ENCODE peak calls at places on chromosome 20, in five cellular contexts. One of them, this sample, is unnamed.

GRCh38 chr20:24418731-24419130 is 50.7 kb upstream of the SYNDIG1 start:
- DNase-seq in GM06990: no peak
- DNase-seq in GM12865: no peak
- DNase-seq in HL-60: no peak
- DNase-seq in BJ: no peak
- DNase-seq in this sample: no peak

GRCh38 chr20:49969946-49970345 is 12.8 kb upstream of the SNAI1 start:
- DNase-seq in GM06990: no peak
- DNase-seq in GM12865: no peak
- DNase-seq in HL-60: no peak
- DNase-seq in BJ: no peak
- DNase-seq in this sample: no peak

GRCh38 chr20:45111799-45112471 is 3.0 kb downstream of the WFDC5 start:
- DNase-seq in GM06990: no peak
- DNase-seq in GM12865: peak; percentile 18
- DNase-seq in HL-60: no peak
- DNase-seq in BJ: no peak
- DNase-seq in this sample: no peak

GRCh38 chr20:17541996-17542395 is 10.8 kb upstream of the BFSP1 start:
- DNase-seq in GM06990: no peak
- DNase-seq in GM12865: no peak
- DNase-seq in HL-60: no peak
- DNase-seq in BJ: no peak
- DNase-seq in this sample: no peak

GRCh38 chr20:63027425-63028389 is 20.9 kb upstream of the BHLHE23 start:
- DNase-seq in GM06990: no peak
- DNase-seq in GM12865: peak; percentile 61
- DNase-seq in HL-60: no peak
- DNase-seq in BJ: no peak
- DNase-seq in this sample: no peak

GRCh38 chr20:50999355-50999754 is 23.6 kb downstream of the KCNG1 start:
- DNase-seq in GM06990: no peak
- DNase-seq in GM12865: no peak
- DNase-seq in HL-60: no peak
- DNase-seq in BJ: no peak
- DNase-seq in this sample: no peak

GRCh38 chr20:36015806-36016401 is 47.5 kb downstream of the CNBD2 start:
- DNase-seq in GM06990: no peak
- DNase-seq in GM12865: no peak
- DNase-seq in HL-60: no peak
- DNase-seq in BJ: no peak
- DNase-seq in this sample: no peak

GRCh38 chr20:58374027-58374850 is 14.8 kb upstream of the VAPB start:
- DNase-seq in GM06990: no peak
- DNase-seq in GM12865: no peak
- DNase-seq in HL-60: no peak
- DNase-seq in BJ: no peak
- DNase-seq in this sample: no peak

GRCh38 chr20:49151437-49151836 is 36.7 kb downstream of the STAU1 start:
- DNase-seq in GM06990: no peak
- DNase-seq in GM12865: no peak
- DNase-seq in HL-60: no peak
- DNase-seq in BJ: no peak
- DNase-seq in this sample: no peak

GRCh38 chr20:35674921-35675320 is 10.2 kb upstream of the CPNE1 start:
- DNase-seq in GM06990: no peak
- DNase-seq in GM12865: no peak
- DNase-seq in HL-60: no peak
- DNase-seq in BJ: no peak
- DNase-seq in this sample: no peak

GRCh38 chr20:23227976-23228375 is 122.6 kb upstream of the NXT1 start:
- DNase-seq in GM06990: no peak
- DNase-seq in GM12865: no peak
- DNase-seq in HL-60: no peak
- DNase-seq in BJ: no peak
- DNase-seq in this sample: no peak

GRCh38 chr20:56540415-56540814 is 7.4 kb downstream of the FAM209B start:
- DNase-seq in GM06990: no peak
- DNase-seq in GM12865: no peak
- DNase-seq in HL-60: no peak
- DNase-seq in BJ: no peak
- DNase-seq in this sample: no peak

GRCh38 chr20:38202153-38202981 is 37.3 kb upstream of the TGM2 start:
- DNase-seq in GM06990: no peak
- DNase-seq in GM12865: no peak
- DNase-seq in HL-60: no peak
- DNase-seq in BJ: no peak
- DNase-seq in this sample: no peak

GRCh38 chr20:51534764-51535386 is 7.6 kb downstream of the NFATC2 start:
- DNase-seq in GM06990: no peak
- DNase-seq in GM12865: no peak
- DNase-seq in HL-60: no peak
- DNase-seq in BJ: no peak
- DNase-seq in this sample: no peak

GRCh38 chr20:20603339-20603990 is 109.0 kb downstream of the RALGAPA2 start:
- DNase-seq in GM06990: peak; percentile 70
- DNase-seq in GM12865: peak; percentile 92
- DNase-seq in HL-60: no peak
- DNase-seq in BJ: no peak
- DNase-seq in this sample: peak; percentile 87

GRCh38 chr20:63704749-63705117 is 3.0 kb downstream of the ARFRP1 start:
- DNase-seq in GM06990: no peak
- DNase-seq in GM12865: no peak
- DNase-seq in HL-60: no peak
- DNase-seq in BJ: no peak
- DNase-seq in this sample: no peak

GRCh38 chr20:44796758-44797457 is 13.4 kb downstream of the RIMS4 start:
- DNase-seq in GM06990: no peak
- DNase-seq in GM12865: no peak
- DNase-seq in HL-60: no peak
- DNase-seq in BJ: no peak
- DNase-seq in this sample: no peak

GRCh38 chr20:56458227-56458821 is 10.1 kb upstream of the RTF2 start:
- DNase-seq in GM06990: no peak
- DNase-seq in GM12865: no peak
- DNase-seq in HL-60: no peak
- DNase-seq in BJ: no peak
- DNase-seq in this sample: no peak

GRCh38 chr20:62359491-62360121 is 7.5 kb downstream of the LAMA5 start:
- DNase-seq in GM06990: no peak
- DNase-seq in GM12865: no peak
- DNase-seq in HL-60: no peak
- DNase-seq in BJ: no peak
- DNase-seq in this sample: no peak

GRCh38 chr20:11278461-11278860 is 604.7 kb upstream of the JAG1 start:
- DNase-seq in GM06990: no peak
- DNase-seq in GM12865: no peak
- DNase-seq in HL-60: no peak
- DNase-seq in BJ: no peak
- DNase-seq in this sample: no peak

GRCh38 chr20:51144476-51144875 is 121.6 kb upstream of the KCNG1 start:
- DNase-seq in GM06990: no peak
- DNase-seq in GM12865: no peak
- DNase-seq in HL-60: no peak
- DNase-seq in BJ: no peak
- DNase-seq in this sample: no peak

GRCh38 chr20:24667689-24668383 is 198.4 kb downstream of the SYNDIG1 start:
- DNase-seq in GM06990: no peak
- DNase-seq in GM12865: no peak
- DNase-seq in HL-60: no peak
- DNase-seq in BJ: no peak
- DNase-seq in this sample: no peak

GRCh38 chr20:49103647-49104364 is 57.7 kb downstream of the CSE1L start:
- DNase-seq in GM06990: no peak
- DNase-seq in GM12865: no peak
- DNase-seq in HL-60: no peak
- DNase-seq in BJ: no peak
- DNase-seq in this sample: no peak

GRCh38 chr20:50189681-50190250 is 864 bp upstream of the CEBPB start:
- DNase-seq in GM06990: no peak
- DNase-seq in GM12865: no peak
- DNase-seq in HL-60: no peak
- DNase-seq in BJ: no peak
- DNase-seq in this sample: no peak

GRCh38 chr20:31706607-31707257 is 15.9 kb downstream of the BCL2L1 start:
- DNase-seq in GM06990: no peak
- DNase-seq in GM12865: no peak
- DNase-seq in HL-60: peak; percentile 66
- DNase-seq in BJ: no peak
- DNase-seq in this sample: no peak

GRCh38 chr20:17611290-17611539 is 41.3 kb downstream of the DSTN start:
- DNase-seq in GM06990: no peak
- DNase-seq in GM12865: no peak
- DNase-seq in HL-60: no peak
- DNase-seq in BJ: no peak
- DNase-seq in this sample: no peak

GRCh38 chr20:9136114-9136513 is 67.2 kb downstream of the PLCB4 start:
- DNase-seq in GM06990: no peak
- DNase-seq in GM12865: no peak
- DNase-seq in HL-60: no peak
- DNase-seq in BJ: no peak
- DNase-seq in this sample: no peak

GRCh38 chr20:37527638-37528441 is at the start of gene BLCAP:
- DNase-seq in GM06990: peak; percentile 93
- DNase-seq in GM12865: peak; percentile 93
- DNase-seq in HL-60: peak; percentile 87
- DNase-seq in BJ: no peak
- DNase-seq in this sample: peak; percentile 64

GRCh38 chr20:24503352-24503931 is 34.0 kb downstream of the SYNDIG1 start:
- DNase-seq in GM06990: no peak
- DNase-seq in GM12865: no peak
- DNase-seq in HL-60: no peak
- DNase-seq in BJ: peak; percentile 1
- DNase-seq in this sample: no peak

GRCh38 chr20:53606364-53606985 is 12.8 kb upstream of the ZNF217 start:
- DNase-seq in GM06990: no peak
- DNase-seq in GM12865: no peak
- DNase-seq in HL-60: no peak
- DNase-seq in BJ: no peak
- DNase-seq in this sample: no peak

GRCh38 chr20:58749098-58749766 is 56.6 kb downstream of the NPEPL1 start:
- DNase-seq in GM06990: no peak
- DNase-seq in GM12865: no peak
- DNase-seq in HL-60: no peak
- DNase-seq in BJ: no peak
- DNase-seq in this sample: no peak

GRCh38 chr20:15342987-15343639 is 1005.7 kb upstream of the FLRT3 start:
- DNase-seq in GM06990: no peak
- DNase-seq in GM12865: no peak
- DNase-seq in HL-60: no peak
- DNase-seq in BJ: no peak
- DNase-seq in this sample: no peak

GRCh38 chr20:31547017-31547675 is 32.9 kb downstream of the HM13 start:
- DNase-seq in GM06990: peak; percentile 85
- DNase-seq in GM12865: peak; percentile 91
- DNase-seq in HL-60: peak; percentile 83
- DNase-seq in BJ: peak; percentile 42
- DNase-seq in this sample: peak; percentile 67

GRCh38 chr20:35447082-35447789 is 8.2 kb upstream of the CEP250 start:
- DNase-seq in GM06990: peak; percentile 70
- DNase-seq in GM12865: peak; percentile 88
- DNase-seq in HL-60: peak; percentile 74
- DNase-seq in BJ: peak; percentile 20
- DNase-seq in this sample: peak; percentile 48

GRCh38 chr20:34095825-34096224 is 16.2 kb downstream of the EIF2S2 start:
- DNase-seq in GM06990: no peak
- DNase-seq in GM12865: no peak
- DNase-seq in HL-60: no peak
- DNase-seq in BJ: no peak
- DNase-seq in this sample: no peak
- TF ChIP-seq CTCF in GM06990: no peak
- TF ChIP-seq CTCF in GM12865: no peak
- TF ChIP-seq CTCF in HL-60: no peak
- TF ChIP-seq CTCF in BJ: no peak
- TF ChIP-seq CTCF in this sample: no peak

DNA sequence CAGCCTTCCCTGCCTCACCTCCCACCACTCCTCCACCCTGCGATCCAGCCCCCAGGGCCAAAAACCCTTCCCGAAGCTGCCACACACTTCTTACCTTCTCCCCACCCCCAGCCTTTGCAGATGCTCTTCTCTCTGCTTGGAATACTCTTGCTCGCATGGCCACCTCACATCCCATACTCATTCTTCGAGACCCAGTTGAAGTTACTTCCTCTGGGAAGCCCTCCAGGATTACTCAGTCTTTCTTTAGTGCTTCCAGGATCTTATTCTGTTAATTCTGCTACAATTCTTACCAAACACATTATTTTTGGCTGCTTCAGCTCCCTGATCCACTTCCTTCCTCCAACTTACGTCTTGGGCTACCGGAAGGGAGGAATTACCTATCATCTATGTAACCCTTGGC is 54.3 kb downstream of the CD40 start:
- DNase-seq in GM06990: no peak
- DNase-seq in GM12865: no peak
- DNase-seq in HL-60: no peak
- DNase-seq in BJ: no peak
- DNase-seq in this sample: no peak
- H3K4me3 ChIP-seq in GM06990: no peak overlapping the region
- H3K4me3 ChIP-seq in GM12865: no peak overlapping the region
- H3K4me3 ChIP-seq in HL-60: no peak overlapping the region
- H3K4me3 ChIP-seq in BJ: no peak overlapping the region
- H3K4me3 ChIP-seq in this sample: no peak overlapping the region

DNA sequence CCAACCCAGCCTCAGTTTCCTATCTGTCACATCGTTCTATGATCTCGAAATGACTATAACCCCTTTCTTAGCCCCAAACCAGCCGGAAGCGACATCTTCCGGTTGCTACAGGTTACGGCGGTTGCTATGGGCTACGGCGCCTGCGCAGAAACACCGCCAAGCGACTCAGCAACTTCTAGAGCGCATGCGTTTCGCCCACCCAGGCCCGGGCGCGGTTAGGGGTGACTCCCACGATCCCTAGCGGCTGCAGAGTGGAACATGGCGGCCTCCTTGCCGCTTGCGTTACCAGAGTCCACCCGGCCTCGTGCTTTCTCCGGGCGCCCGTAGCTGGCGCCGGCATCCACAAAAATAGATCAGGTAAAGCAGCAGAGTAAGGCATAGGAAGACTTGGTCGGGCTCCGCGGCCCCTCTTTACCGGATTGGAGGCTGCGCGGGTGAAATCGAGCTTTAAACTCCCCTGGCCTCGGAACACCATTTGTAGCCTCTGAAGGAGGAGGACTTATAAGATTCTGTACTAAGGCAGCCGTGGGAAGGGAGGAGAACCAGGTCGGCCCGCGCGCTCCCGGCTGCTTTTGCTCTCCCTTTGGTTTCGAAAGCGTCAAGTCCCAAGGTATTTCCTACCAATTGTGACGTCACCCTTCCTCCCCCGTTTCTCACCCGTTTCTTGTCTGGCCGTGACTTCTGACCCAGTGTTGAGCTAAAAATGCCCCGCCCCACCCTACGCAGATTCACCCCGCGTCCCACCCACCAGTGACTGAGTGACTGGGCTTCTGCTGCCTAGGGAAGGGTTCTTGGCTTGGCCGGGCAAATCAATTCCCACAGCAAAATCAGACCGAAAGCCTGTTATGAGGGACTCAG is 3.5 kb downstream of the SDCBP2 start:
- DNase-seq in GM06990: peak; percentile 95
- DNase-seq in GM12865: peak; percentile 99
- DNase-seq in HL-60: peak; percentile 84
- DNase-seq in BJ: peak; percentile 81
- DNase-seq in this sample: peak; percentile 89
- TF ChIP-seq CTCF in GM06990: no peak
- TF ChIP-seq CTCF in GM12865: peak; percentile 4
- TF ChIP-seq CTCF in HL-60: no peak
- TF ChIP-seq CTCF in BJ: peak; percentile 12
- TF ChIP-seq CTCF in this sample: no peak

GRCh38 chr20:6654490-6655247 is 112.8 kb upstream of the BMP2 start:
- DNase-seq in GM06990: no peak
- DNase-seq in GM12865: no peak
- DNase-seq in HL-60: no peak
- DNase-seq in BJ: no peak
- DNase-seq in this sample: no peak
- H3K4me3 ChIP-seq in GM06990: no peak overlapping the region
- H3K4me3 ChIP-seq in GM12865: no peak overlapping the region
- H3K4me3 ChIP-seq in HL-60: no peak overlapping the region
- H3K4me3 ChIP-seq in BJ: no peak overlapping the region
- H3K4me3 ChIP-seq in this sample: no peak overlapping the region

This sample was measured in GM12864.